ENCODE peak calls at places on chromosomes 16 and 17, in ten cellular contexts. One of them, this sample, is unnamed.

GRCh38 chr16:17238285-17239028 is 232.3 kb downstream of the XYLT1 start:
- DNase-seq in neural progenitor cell: no peak
- DNase-seq in effector memory CD4-positive, alpha-beta T cell: no peak
- DNase-seq in H7: no peak
- DNase-seq in HAP-1: no peak
- DNase-seq in tibial artery: no peak
- DNase-seq in right lobe of liver: no peak
- DNase-seq in Peyer's patch: no peak
- DNase-seq in CD8-positive, alpha-beta memory T cell: no peak
- DNase-seq in brain microvascular endothelial cell: no peak
- DNase-seq in this sample: peak; percentile 37

GRCh38 chr17:34607917-34608316 is 28.5 kb downstream of the TMEM132E start:
- DNase-seq in neural progenitor cell: no peak
- DNase-seq in effector memory CD4-positive, alpha-beta T cell: no peak
- DNase-seq in H7: peak; percentile 78
- DNase-seq in HAP-1: peak; percentile 61
- DNase-seq in tibial artery: no peak
- DNase-seq in right lobe of liver: no peak
- DNase-seq in Peyer's patch: no peak
- DNase-seq in CD8-positive, alpha-beta memory T cell: no peak
- DNase-seq in brain microvascular endothelial cell: no peak
- DNase-seq in this sample: no peak

GRCh38 chr17:7932483-7932891 is 481 bp downstream of the CNTROB start:
- DNase-seq in neural progenitor cell: peak; percentile 59
- DNase-seq in effector memory CD4-positive, alpha-beta T cell: peak; percentile 8
- DNase-seq in H7: peak; percentile 78
- DNase-seq in HAP-1: peak; percentile 43
- DNase-seq in tibial artery: peak; percentile 66
- DNase-seq in right lobe of liver: no peak
- DNase-seq in Peyer's patch: peak; percentile 34
- DNase-seq in CD8-positive, alpha-beta memory T cell: no peak
- DNase-seq in brain microvascular endothelial cell: peak; percentile 4
- DNase-seq in this sample: peak; percentile 49

GRCh38 chr17:49252148-49252682 is 21.6 kb upstream of the PHOSPHO1 start:
- DNase-seq in neural progenitor cell: no peak
- DNase-seq in effector memory CD4-positive, alpha-beta T cell: no peak
- DNase-seq in H7: no peak
- DNase-seq in HAP-1: no peak
- DNase-seq in tibial artery: no peak
- DNase-seq in right lobe of liver: no peak
- DNase-seq in Peyer's patch: no peak
- DNase-seq in CD8-positive, alpha-beta memory T cell: no peak
- DNase-seq in brain microvascular endothelial cell: peak; percentile 7
- DNase-seq in this sample: no peak

GRCh38 chr16:87390641-87391323 is 1.4 kb upstream of the MAP1LC3B start:
- DNase-seq in neural progenitor cell: peak; percentile 33
- DNase-seq in effector memory CD4-positive, alpha-beta T cell: no peak
- DNase-seq in H7: no peak
- DNase-seq in HAP-1: peak; percentile 66
- DNase-seq in tibial artery: peak; percentile 68
- DNase-seq in right lobe of liver: no peak
- DNase-seq in Peyer's patch: no peak
- DNase-seq in CD8-positive, alpha-beta memory T cell: no peak
- DNase-seq in brain microvascular endothelial cell: no peak
- DNase-seq in this sample: no peak

GRCh38 chr16:84854759-84855158 is 35.0 kb downstream of the CRISPLD2 start:
- DNase-seq in neural progenitor cell: no peak
- DNase-seq in effector memory CD4-positive, alpha-beta T cell: no peak
- DNase-seq in H7: peak; percentile 10
- DNase-seq in HAP-1: no peak
- DNase-seq in tibial artery: no peak
- DNase-seq in right lobe of liver: no peak
- DNase-seq in Peyer's patch: no peak
- DNase-seq in CD8-positive, alpha-beta memory T cell: no peak
- DNase-seq in brain microvascular endothelial cell: peak; percentile 41
- DNase-seq in this sample: no peak

GRCh38 chr16:35862242-35862641 is 2402.8 kb downstream of the TP53TG3F start:
- DNase-seq in neural progenitor cell: no peak
- DNase-seq in effector memory CD4-positive, alpha-beta T cell: no peak
- DNase-seq in H7: no peak
- DNase-seq in HAP-1: no peak
- DNase-seq in tibial artery: no peak
- DNase-seq in right lobe of liver: no peak
- DNase-seq in Peyer's patch: no peak
- DNase-seq in CD8-positive, alpha-beta memory T cell: no peak
- DNase-seq in brain microvascular endothelial cell: no peak
- DNase-seq in this sample: no peak

GRCh38 chr17:70169707-70170597 is 620 bp downstream of the KCNJ2 start:
- DNase-seq in neural progenitor cell: no peak
- DNase-seq in effector memory CD4-positive, alpha-beta T cell: no peak
- DNase-seq in H7: no peak
- DNase-seq in HAP-1: no peak
- DNase-seq in tibial artery: no peak
- DNase-seq in right lobe of liver: no peak
- DNase-seq in Peyer's patch: no peak
- DNase-seq in CD8-positive, alpha-beta memory T cell: no peak
- DNase-seq in brain microvascular endothelial cell: no peak
- DNase-seq in this sample: no peak

GRCh38 chr17:76480676-76481075 is 13.3 kb downstream of the AANAT start:
- DNase-seq in neural progenitor cell: peak; percentile 45
- DNase-seq in effector memory CD4-positive, alpha-beta T cell: no peak
- DNase-seq in H7: no peak
- DNase-seq in HAP-1: peak; percentile 56
- DNase-seq in tibial artery: no peak
- DNase-seq in right lobe of liver: no peak
- DNase-seq in Peyer's patch: peak; percentile 64
- DNase-seq in CD8-positive, alpha-beta memory T cell: no peak
- DNase-seq in brain microvascular endothelial cell: no peak
- DNase-seq in this sample: no peak

GRCh38 chr17:36653374-36653773 is 52.0 kb downstream of the MRM1 start:
- DNase-seq in neural progenitor cell: peak; percentile 38
- DNase-seq in effector memory CD4-positive, alpha-beta T cell: no peak
- DNase-seq in H7: no peak
- DNase-seq in HAP-1: no peak
- DNase-seq in tibial artery: no peak
- DNase-seq in right lobe of liver: no peak
- DNase-seq in Peyer's patch: no peak
- DNase-seq in CD8-positive, alpha-beta memory T cell: no peak
- DNase-seq in brain microvascular endothelial cell: no peak
- DNase-seq in this sample: no peak

GRCh38 chr17:2749784-2750181 is 331 bp upstream of the CCDC92B start:
- DNase-seq in neural progenitor cell: peak; percentile 95
- DNase-seq in effector memory CD4-positive, alpha-beta T cell: peak; percentile 53
- DNase-seq in H7: peak; percentile 97
- DNase-seq in HAP-1: peak; percentile 85
- DNase-seq in tibial artery: peak; percentile 75
- DNase-seq in right lobe of liver: peak; percentile 73
- DNase-seq in Peyer's patch: peak; percentile 29
- DNase-seq in CD8-positive, alpha-beta memory T cell: peak; percentile 69
- DNase-seq in brain microvascular endothelial cell: peak; percentile 36
- DNase-seq in this sample: peak; percentile 64

GRCh38 chr17:8741366-8741765 is 3.3 kb downstream of the CCDC42 start:
- DNase-seq in neural progenitor cell: no peak
- DNase-seq in effector memory CD4-positive, alpha-beta T cell: no peak
- DNase-seq in H7: no peak
- DNase-seq in HAP-1: no peak
- DNase-seq in tibial artery: peak; percentile 62
- DNase-seq in right lobe of liver: no peak
- DNase-seq in Peyer's patch: no peak
- DNase-seq in CD8-positive, alpha-beta memory T cell: no peak
- DNase-seq in brain microvascular endothelial cell: no peak
- DNase-seq in this sample: no peak

GRCh38 chr16:30380801-30381208 is 1.6 kb downstream of the SEPTIN1 start:
- DNase-seq in neural progenitor cell: no peak
- DNase-seq in effector memory CD4-positive, alpha-beta T cell: no peak
- DNase-seq in H7: no peak
- DNase-seq in HAP-1: no peak
- DNase-seq in tibial artery: no peak
- DNase-seq in right lobe of liver: no peak
- DNase-seq in Peyer's patch: no peak
- DNase-seq in CD8-positive, alpha-beta memory T cell: no peak
- DNase-seq in brain microvascular endothelial cell: no peak
- DNase-seq in this sample: no peak

GRCh38 chr17:9783012-9783411 is 8.4 kb downstream of the DHRS7C start:
- DNase-seq in neural progenitor cell: no peak
- DNase-seq in effector memory CD4-positive, alpha-beta T cell: no peak
- DNase-seq in H7: no peak
- DNase-seq in HAP-1: no peak
- DNase-seq in tibial artery: no peak
- DNase-seq in right lobe of liver: no peak
- DNase-seq in Peyer's patch: no peak
- DNase-seq in CD8-positive, alpha-beta memory T cell: no peak
- DNase-seq in brain microvascular endothelial cell: no peak
- DNase-seq in this sample: no peak
- H3K27me3 ChIP-seq in neural progenitor cell: no peaks in the 10 kb centered on the region
- H3K27me3 ChIP-seq in effector memory CD4-positive, alpha-beta T cell: no peaks in the 10 kb centered on the region
- H3K27me3 ChIP-seq in H7: no peaks in the 10 kb centered on the region
- H3K27me3 ChIP-seq in HAP-1: no peaks in the 10 kb centered on the region
- H3K27me3 ChIP-seq in tibial artery: peaks cover 17% of the 10 kb centered on the region
- H3K27me3 ChIP-seq in right lobe of liver: no peaks in the 10 kb centered on the region
- H3K27me3 ChIP-seq in Peyer's patch: no peaks in the 10 kb centered on the region
- H3K27me3 ChIP-seq in CD8-positive, alpha-beta memory T cell: no peaks in the 10 kb centered on the region
- H3K27me3 ChIP-seq in brain microvascular endothelial cell: no peaks in the 10 kb centered on the region
- H3K27me3 ChIP-seq in this sample: peaks cover 27% of the 10 kb centered on the region

DNA sequence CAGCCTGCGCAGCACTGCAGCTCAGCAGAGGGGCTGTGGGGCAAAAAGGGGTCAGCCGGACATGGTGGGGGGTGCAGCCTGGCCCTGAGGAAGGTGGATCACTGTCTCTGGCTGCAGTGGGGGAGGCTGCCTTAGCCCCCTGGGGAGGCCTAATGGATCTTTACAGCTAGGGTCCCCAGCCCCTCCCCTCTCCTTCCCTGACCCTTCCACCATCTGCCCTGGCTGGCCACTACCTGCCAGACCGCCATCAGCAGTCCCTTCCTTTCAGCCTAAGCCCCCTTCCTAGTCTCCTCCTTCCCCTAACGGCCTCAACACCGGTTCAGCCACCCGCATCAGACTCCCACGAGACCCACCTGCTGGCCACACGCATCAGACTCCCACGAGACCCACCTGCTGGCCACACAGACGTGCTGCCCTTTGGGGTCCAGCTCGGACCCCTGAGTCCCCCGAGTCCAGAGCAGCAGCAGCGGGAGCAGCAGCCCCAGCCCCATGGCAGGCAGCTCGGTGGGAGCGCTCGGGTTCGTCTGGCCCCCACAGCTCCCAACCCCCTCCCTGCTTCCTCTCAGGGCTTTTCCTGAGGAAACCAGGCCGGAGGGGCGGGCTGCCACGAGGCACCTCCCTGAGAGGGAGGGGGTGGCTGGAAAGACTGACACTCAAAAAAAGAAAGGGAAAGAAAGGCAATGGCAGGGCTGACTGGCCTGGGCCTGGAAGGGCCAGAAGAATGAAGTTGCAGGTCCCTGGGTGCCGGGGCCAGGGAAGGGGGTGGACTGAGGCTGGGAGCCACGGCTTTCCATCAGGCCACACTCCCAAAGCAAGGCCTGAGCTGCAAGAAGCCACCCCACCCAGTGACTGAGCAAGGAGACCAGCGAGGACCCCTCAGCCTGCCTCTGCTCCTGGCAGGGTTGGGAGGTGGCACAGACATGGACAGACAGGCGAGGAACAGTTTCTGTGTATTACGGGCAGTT is at the start of gene SCARF1:
- DNase-seq in neural progenitor cell: no peak
- DNase-seq in effector memory CD4-positive, alpha-beta T cell: no peak
- DNase-seq in H7: peak; percentile 76
- DNase-seq in HAP-1: no peak
- DNase-seq in tibial artery: no peak
- DNase-seq in right lobe of liver: peak; percentile 81
- DNase-seq in Peyer's patch: no peak
- DNase-seq in CD8-positive, alpha-beta memory T cell: no peak
- DNase-seq in brain microvascular endothelial cell: no peak
- DNase-seq in this sample: no peak
- H3K4me3 ChIP-seq in neural progenitor cell: no peak within 1 kb of the TSS
- H3K4me3 ChIP-seq in effector memory CD4-positive, alpha-beta T cell: no peak within 1 kb of the TSS
- H3K4me3 ChIP-seq in H7: peak within 1 kb of the TSS; percentile 21
- H3K4me3 ChIP-seq in HAP-1: no peak within 1 kb of the TSS
- H3K4me3 ChIP-seq in tibial artery: peak within 1 kb of the TSS; percentile 39
- H3K4me3 ChIP-seq in right lobe of liver: peak within 1 kb of the TSS; percentile 41
- H3K4me3 ChIP-seq in Peyer's patch: no peak within 1 kb of the TSS
- H3K4me3 ChIP-seq in CD8-positive, alpha-beta memory T cell: no peak within 1 kb of the TSS
- H3K4me3 ChIP-seq in brain microvascular endothelial cell: no peak within 1 kb of the TSS
- H3K4me3 ChIP-seq in this sample: no peak within 1 kb of the TSS

GRCh38 chr17:71883845-71884244 is 237.0 kb upstream of the SOX9 start:
- DNase-seq in neural progenitor cell: no peak
- DNase-seq in effector memory CD4-positive, alpha-beta T cell: no peak
- DNase-seq in H7: no peak
- DNase-seq in HAP-1: no peak
- DNase-seq in tibial artery: no peak
- DNase-seq in right lobe of liver: no peak
- DNase-seq in Peyer's patch: no peak
- DNase-seq in CD8-positive, alpha-beta memory T cell: no peak
- DNase-seq in brain microvascular endothelial cell: no peak
- DNase-seq in this sample: no peak
- H3K27me3 ChIP-seq in neural progenitor cell: no peaks in the 10 kb centered on the region
- H3K27me3 ChIP-seq in effector memory CD4-positive, alpha-beta T cell: no peaks in the 10 kb centered on the region
- H3K27me3 ChIP-seq in H7: no peaks in the 10 kb centered on the region
- H3K27me3 ChIP-seq in HAP-1: no peaks in the 10 kb centered on the region
- H3K27me3 ChIP-seq in tibial artery: no peaks in the 10 kb centered on the region
- H3K27me3 ChIP-seq in right lobe of liver: no peaks in the 10 kb centered on the region
- H3K27me3 ChIP-seq in Peyer's patch: no peaks in the 10 kb centered on the region
- H3K27me3 ChIP-seq in CD8-positive, alpha-beta memory T cell: no peaks in the 10 kb centered on the region
- H3K27me3 ChIP-seq in brain microvascular endothelial cell: no peaks in the 10 kb centered on the region
- H3K27me3 ChIP-seq in this sample: peaks cover 15% of the 10 kb centered on the region

GRCh38 chr17:67636312-67636711 is 81.4 kb upstream of the NOL11 start:
- DNase-seq in neural progenitor cell: no peak
- DNase-seq in effector memory CD4-positive, alpha-beta T cell: no peak
- DNase-seq in H7: no peak
- DNase-seq in HAP-1: no peak
- DNase-seq in tibial artery: no peak
- DNase-seq in right lobe of liver: no peak
- DNase-seq in Peyer's patch: no peak
- DNase-seq in CD8-positive, alpha-beta memory T cell: no peak
- DNase-seq in brain microvascular endothelial cell: no peak
- DNase-seq in this sample: no peak

GRCh38 chr17:67636841-67637240 is 80.9 kb upstream of the NOL11 start:
- DNase-seq in neural progenitor cell: no peak
- DNase-seq in effector memory CD4-positive, alpha-beta T cell: no peak
- DNase-seq in H7: no peak
- DNase-seq in HAP-1: no peak
- DNase-seq in tibial artery: no peak
- DNase-seq in right lobe of liver: no peak
- DNase-seq in Peyer's patch: no peak
- DNase-seq in CD8-positive, alpha-beta memory T cell: no peak
- DNase-seq in brain microvascular endothelial cell: peak; percentile 15
- DNase-seq in this sample: no peak

GRCh38 chr17:67633751-67634191 is 84.0 kb upstream of the NOL11 start:
- DNase-seq in neural progenitor cell: no peak
- DNase-seq in effector memory CD4-positive, alpha-beta T cell: no peak
- DNase-seq in H7: no peak
- DNase-seq in HAP-1: no peak
- DNase-seq in tibial artery: no peak
- DNase-seq in right lobe of liver: peak; percentile 34
- DNase-seq in Peyer's patch: no peak
- DNase-seq in CD8-positive, alpha-beta memory T cell: no peak
- DNase-seq in brain microvascular endothelial cell: no peak
- DNase-seq in this sample: no peak

GRCh38 chr17:67637901-67638641 is 79.7 kb upstream of the NOL11 start:
- DNase-seq in neural progenitor cell: no peak
- DNase-seq in effector memory CD4-positive, alpha-beta T cell: no peak
- DNase-seq in H7: no peak
- DNase-seq in HAP-1: no peak
- DNase-seq in tibial artery: no peak
- DNase-seq in right lobe of liver: no peak
- DNase-seq in Peyer's patch: no peak
- DNase-seq in CD8-positive, alpha-beta memory T cell: no peak
- DNase-seq in brain microvascular endothelial cell: no peak
- DNase-seq in this sample: no peak

GRCh38 chr17:67635688-67636087 is 82.0 kb upstream of the NOL11 start:
- DNase-seq in neural progenitor cell: no peak
- DNase-seq in effector memory CD4-positive, alpha-beta T cell: no peak
- DNase-seq in H7: no peak
- DNase-seq in HAP-1: no peak
- DNase-seq in tibial artery: no peak
- DNase-seq in right lobe of liver: no peak
- DNase-seq in Peyer's patch: no peak
- DNase-seq in CD8-positive, alpha-beta memory T cell: no peak
- DNase-seq in brain microvascular endothelial cell: no peak
- DNase-seq in this sample: no peak
- H3K4me3 ChIP-seq in neural progenitor cell: no peak overlapping the region
- H3K4me3 ChIP-seq in effector memory CD4-positive, alpha-beta T cell: no peak overlapping the region
- H3K4me3 ChIP-seq in H7: no peak overlapping the region
- H3K4me3 ChIP-seq in HAP-1: no peak overlapping the region
- H3K4me3 ChIP-seq in tibial artery: no peak overlapping the region
- H3K4me3 ChIP-seq in right lobe of liver: no peak overlapping the region
- H3K4me3 ChIP-seq in Peyer's patch: no peak overlapping the region
- H3K4me3 ChIP-seq in CD8-positive, alpha-beta memory T cell: no peak overlapping the region
- H3K4me3 ChIP-seq in brain microvascular endothelial cell: no peak overlapping the region
- H3K4me3 ChIP-seq in this sample: no peak overlapping the region